ENCODE peak calls at places on chromosome 18, in nine cellular contexts. A is endothelial cell, J is osteocyte, S is IMR-90, I is ascending aorta, M is uterus, G is GM12864, F is mammary epithelial cell, Z is astrocyte. Q is an unnamed sample.
A peak's percentile ranks its signal among the peaks of the same experiment; 100 is the strongest.

GRCh38 chr18:25464211-25464610 is 112.2 kb upstream of the ZNF521 start:
- DNase-seq in A (no peak), J (no peak), S (peak; percentile 95), I (no peak), M (no peak), G (no peak), F (no peak), Z (peak; percentile 62), Q (no peak)

GRCh38 chr18:55982992-55983391 is 395.0 kb upstream of the TCF4 start:
- DNase-seq in A (no peak), J (no peak), S (peak; percentile 51), I (no peak), M (no peak), G (no peak), F (no peak), Z (peak; percentile 40), Q (no peak)

GRCh38 chr18:811192-812122 is 585 bp downstream of the YES1 start:
- DNase-seq in A (peak; percentile 60), J (no peak), S (peak; percentile 26), I (no peak), M (peak; percentile 43), G (no peak), F (peak; percentile 65), Z (no peak), Q (peak; percentile 27)

GRCh38 chr18:75170916-75171315 is 38.0 kb downstream of the PTGR3 start:
- DNase-seq in A (no peak), J (peak; percentile 57), S (no peak), I (no peak), M (no peak), G (no peak), F (no peak), Z (no peak), Q (no peak)

GRCh38 chr18:36446059-36446458 is 148.5 kb downstream of the FHOD3 start:
- DNase-seq in A (no peak), J (no peak), S (peak; percentile 33), I (no peak), M (no peak), G (no peak), F (peak; percentile 62), Z (no peak), Q (peak; percentile 14)

GRCh38 chr18:44356566-44357157 is 324.0 kb upstream of the SETBP1 start:
- DNase-seq in A (no peak), J (peak; percentile 60), S (no peak), I (no peak), M (no peak), G (no peak), F (no peak), Z (no peak), Q (no peak)

GRCh38 chr18:58045265-58046086 is 1.4 kb downstream of the NEDD4L start:
- DNase-seq in A (peak; percentile 40), J (no peak), S (peak; percentile 31), I (no peak), M (peak; percentile 20), G (no peak), F (peak; percentile 78), Z (peak; percentile 55), Q (peak; percentile 32)

GRCh38 chr18:57807336-57808117 is 4.4 kb upstream of the ATP8B1 start:
- DNase-seq in A (no peak), J (no peak), S (peak; percentile 82), I (no peak), M (no peak), G (no peak), F (no peak), Z (peak; percentile 86), Q (peak; percentile 86)

GRCh38 chr18:51082571-51083264 is 52.7 kb downstream of the SMAD4 start:
- DNase-seq in A (no peak), J (no peak), S (peak; percentile 10), I (no peak), M (no peak), G (no peak), F (peak; percentile 77), Z (peak; percentile 57), Q (peak; percentile 15)

GRCh38 chr18:48790226-48790863 is 160.4 kb downstream of the SMAD7 start:
- DNase-seq in A (no peak), J (peak; percentile 92), S (no peak), I (peak; percentile 71), M (peak; percentile 69), G (no peak), F (no peak), Z (no peak), Q (peak; percentile 76)

GRCh38 chr18:24937624-24938285 is 414.2 kb downstream of the ZNF521 start:
- DNase-seq in A (no peak), J (no peak), S (no peak), I (no peak), M (peak; percentile 40), G (no peak), F (no peak), Z (no peak), Q (no peak)

GRCh38 chr18:48022531-48023330 is 92.3 kb upstream of the SMAD2 start:
- DNase-seq in A (peak; percentile 53), J (no peak), S (peak; percentile 49), I (no peak), M (no peak), G (no peak), F (peak; percentile 67), Z (peak; percentile 45), Q (peak; percentile 79)

GRCh38 chr18:32470136-32470712 is 458 bp downstream of the GAREM1 start:
- DNase-seq in A (peak; percentile 46), J (no peak), S (peak; percentile 17), I (no peak), M (peak; percentile 35), G (no peak), F (no peak), Z (peak; percentile 22), Q (peak; percentile 46)

GRCh38 chr18:76495435-76496199 is 575 bp upstream of the ZNF516 start:
- DNase-seq in A (peak; percentile 58), J (no peak), S (peak; percentile 65), I (no peak), M (peak; percentile 59), G (no peak), F (peak; percentile 32), Z (peak; percentile 56), Q (peak; percentile 65)

GRCh38 chr18:72984290-72984689 is 116.5 kb upstream of the NETO1 start:
- DNase-seq in A (no peak), J (no peak), S (no peak), I (no peak), M (no peak), G (no peak), F (no peak), Z (no peak), Q (no peak)

GRCh38 chr18:10406172-10406663 is 48.2 kb upstream of the APCDD1 start:
- DNase-seq in A (no peak), J (no peak), S (no peak), I (no peak), M (no peak), G (no peak), F (no peak), Z (no peak), Q (no peak)

GRCh38 chr18:65942103-65942502 is 191.3 kb downstream of the CDH7 start:
- DNase-seq in A (no peak), J (no peak), S (no peak), I (no peak), M (no peak), G (no peak), F (no peak), Z (no peak), Q (no peak)

GRCh38 chr18:65936678-65937077 is 185.9 kb downstream of the CDH7 start:
- DNase-seq in A (no peak), J (no peak), S (no peak), I (no peak), M (no peak), G (no peak), F (no peak), Z (no peak), Q (no peak)

GRCh38 chr18:65937180-65937579 is 186.4 kb downstream of the CDH7 start:
- DNase-seq in A (no peak), J (no peak), S (no peak), I (no peak), M (no peak), G (no peak), F (no peak), Z (no peak), Q (no peak)

GRCh38 chr18:65941482-65941881 is 190.7 kb downstream of the CDH7 start:
- DNase-seq in A (no peak), J (no peak), S (no peak), I (no peak), M (no peak), G (no peak), F (no peak), Z (no peak), Q (no peak)

DNA sequence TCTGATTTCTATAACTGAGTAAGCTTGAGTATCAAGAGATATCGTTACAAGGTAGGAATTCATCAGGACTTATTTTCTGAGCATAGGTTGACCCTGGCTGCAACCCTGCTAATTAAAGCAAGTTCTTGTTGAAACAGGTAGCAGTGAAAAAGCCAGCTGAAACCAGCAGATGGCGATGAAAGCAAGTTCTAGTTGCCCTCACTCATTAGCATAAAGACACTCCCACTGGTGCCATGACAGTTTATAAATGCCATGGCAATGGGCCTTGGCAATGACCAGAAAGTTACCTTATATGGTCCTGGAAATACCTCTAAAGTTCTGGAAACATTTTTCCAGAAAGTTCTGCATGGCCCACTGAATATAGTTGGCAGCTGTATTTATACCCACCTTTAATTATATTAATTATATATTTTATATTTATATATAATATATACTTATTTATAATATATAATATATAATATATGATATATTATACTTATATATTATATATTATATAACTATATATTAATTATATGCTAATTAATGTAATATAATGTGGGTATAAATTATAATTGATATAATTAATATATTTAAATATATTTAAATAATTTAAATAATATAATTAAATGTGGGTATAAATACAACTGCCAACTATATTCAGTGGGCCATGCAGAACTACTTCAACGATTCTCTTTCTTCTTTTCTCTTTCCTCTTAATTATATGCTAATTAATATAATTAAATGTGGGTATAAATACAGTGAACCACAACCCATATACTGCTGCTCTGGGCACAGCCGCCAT is 188.0 kb downstream of the CDH7 start:
- DNase-seq in A (peak; percentile 53), J (no peak), S (no peak), I (no peak), M (no peak), G (peak; percentile 7), F (no peak), Z (peak; percentile 2), Q (peak; percentile 7)
- TF ChIP-seq CTCF in A (peak; percentile 57), J (peak; percentile 38), S (no peak), I (no peak), M (no peak), G (peak; percentile 40), F (peak; percentile 42), Z (peak; percentile 31), Q (peak; percentile 19)

GRCh38 chr18:39698436-39698835 is 2132.8 kb upstream of the CELF4 start:
- DNase-seq in A (no peak), J (no peak), S (no peak), I (no peak), M (no peak), G (no peak), F (no peak), Z (no peak), Q (no peak)
- TF ChIP-seq CTCF in A (no peak), J (no peak), S (no peak), I (no peak), M (no peak), G (no peak), F (no peak), Z (no peak), Q (no peak)

GRCh38 chr18:37456395-37456794 is 109.2 kb downstream of the CELF4 start:
- DNase-seq in A (no peak), J (no peak), S (no peak), I (no peak), M (no peak), G (no peak), F (no peak), Z (no peak), Q (no peak)
- TF ChIP-seq CTCF in A (no peak), J (no peak), S (no peak), I (no peak), M (no peak), G (no peak), F (no peak), Z (no peak), Q (no peak)

GRCh38 chr18:52348209-52348608 is 8.2 kb downstream of the DCC start:
- DNase-seq in A (no peak), J (no peak), S (no peak), I (no peak), M (no peak), G (no peak), F (peak; percentile 20), Z (no peak), Q (peak; percentile 7)
- TF ChIP-seq CTCF in A (peak; percentile 73), J (peak; percentile 35), S (no peak), I (no peak), M (no peak), G (peak; percentile 56), F (peak; percentile 38), Z (peak; percentile 44), Q (peak; percentile 31)

Q was measured in cardiac fibroblast.